ENCODE peak calls at places on chromosome 18, in ten cellular contexts. Y is activated gamma-delta T cell treated with anti-CD3 and anti-CD28 coated beads, Interleukin-2, amount 50 U/mL, for 16 hours; X is AG08396; P is H4; S is HTR-8/SVneo; T is AML-193; E is NB4; C is adipocyte; O is posterior cingulate gyrus; Q is BJ. I is an unnamed sample.

GRCh38 chr18:63319383-63320040 is at the start of gene BCL2:
- DNase-seq in Y (no peak), S (no peak), E (peak; percentile 75), Q (no peak), T (peak; percentile 61), O (peak; percentile 74), C (peak; percentile 64), X (peak; percentile 55), P (peak; percentile 22), I (peak; percentile 27)

GRCh38 chr18:12839057-12839525 is 44.9 kb downstream of the PTPN2 start:
- DNase-seq in Y (no peak), Q (no peak), X (no peak), C (no peak), O (no peak), T (peak; percentile 12), E (peak; percentile 60), S (no peak), P (no peak), I (no peak)

GRCh38 chr18:59697236-59697932 is at the start of gene CCBE1:
- DNase-seq in X (peak; percentile 82), T (no peak), P (no peak), C (peak; percentile 87), Q (no peak), O (peak; percentile 84), S (peak; percentile 57), E (no peak), Y (no peak), I (peak; percentile 54)

GRCh38 chr18:31792580-31792911 is 31.9 kb upstream of the SLC25A52 start:
- DNase-seq in Y (no peak), P (no peak), T (no peak), O (no peak), E (no peak), C (no peak), Q (no peak), S (no peak), X (no peak), I (no peak)

GRCh38 chr18:55290898-55291297 is 297.1 kb downstream of the TCF4 start:
- DNase-seq in C (peak; percentile 42), T (no peak), X (no peak), Y (no peak), E (no peak), S (peak; percentile 4), O (no peak), Q (no peak), P (no peak), I (no peak)

GRCh38 chr18:48672671-48673340 is 134.0 kb downstream of the CTIF start:
- DNase-seq in Y (no peak), Q (no peak), E (no peak), X (no peak), P (no peak), T (no peak), S (no peak), O (no peak), C (no peak), I (no peak)

GRCh38 chr18:7452331-7452730 is 114.8 kb upstream of the PTPRM start:
- DNase-seq in Q (no peak), S (peak; percentile 65), O (no peak), C (peak; percentile 24), X (peak; percentile 67), Y (no peak), E (peak; percentile 26), P (peak; percentile 28), T (no peak), I (no peak)

GRCh38 chr18:32769242-32770180 is 3.3 kb downstream of the KLHL14 start:
- DNase-seq in O (peak; percentile 64), C (no peak), S (no peak), E (no peak), X (peak; percentile 5), P (no peak), Y (no peak), T (no peak), Q (no peak), I (no peak)

GRCh38 chr18:32372381-32373061 is 98.2 kb downstream of the GAREM1 start:
- DNase-seq in T (no peak), C (no peak), S (no peak), Q (no peak), Y (no peak), O (no peak), X (no peak), E (no peak), P (no peak), I (no peak)

GRCh38 chr18:51490417-51490816 is 292.9 kb upstream of the MEX3C start:
- DNase-seq in Y (no peak), S (no peak), O (no peak), E (no peak), Q (no peak), P (no peak), C (no peak), T (no peak), X (no peak), I (no peak)

GRCh38 chr18:3554091-3554601 is 104.2 kb downstream of the TGIF1 start:
- DNase-seq in P (no peak), S (no peak), Y (no peak), Q (no peak), C (peak; percentile 17), T (no peak), X (no peak), O (no peak), E (no peak), I (no peak)

GRCh38 chr18:79915161-79916127 is 36.0 kb downstream of the SLC66A2 start:
- DNase-seq in E (no peak), S (no peak), Y (no peak), O (peak; percentile 51), P (no peak), T (no peak), C (no peak), Q (no peak), X (no peak), I (no peak)

GRCh38 chr18:78429127-78430108 is 550.2 kb upstream of the SALL3 start:
- DNase-seq in T (no peak), X (no peak), Q (no peak), Y (no peak), E (no peak), C (no peak), O (no peak), P (no peak), S (no peak), I (no peak)

GRCh38 chr18:56709463-56709862 is 58.3 kb downstream of the WDR7 start:
- DNase-seq in E (peak; percentile 72), Q (peak; percentile 44), X (peak; percentile 68), P (peak; percentile 84), C (peak; percentile 50), S (peak; percentile 39), Y (peak; percentile 11), O (no peak), T (peak; percentile 66), I (no peak)

GRCh38 chr18:44988821-44989587 is 308.3 kb downstream of the SETBP1 start:
- DNase-seq in T (no peak), C (peak; percentile 31), P (no peak), Q (no peak), S (no peak), X (no peak), Y (no peak), O (no peak), E (no peak), I (no peak)

GRCh38 chr18:67551146-67551545 is 34.6 kb upstream of the DSEL start:
- DNase-seq in E (no peak), S (no peak), T (no peak), Q (no peak), X (no peak), O (no peak), P (no peak), Y (no peak), C (no peak), I (no peak)

GRCh38 chr18:62379051-62379450 is 53.9 kb downstream of the TNFRSF11A start:
- DNase-seq in C (no peak), P (no peak), Q (no peak), X (no peak), Y (no peak), E (no peak), O (no peak), S (no peak), T (no peak), I (no peak)

GRCh38 chr18:42437001-42437400 is 482.0 kb downstream of the PIK3C3 start:
- DNase-seq in S (no peak), E (no peak), X (no peak), C (no peak), Y (no peak), Q (no peak), O (no peak), T (no peak), P (no peak), I (no peak)

GRCh38 chr18:30481871-30482270 is 560.7 kb downstream of the DSC3 start:
- DNase-seq in T (no peak), O (no peak), C (no peak), P (no peak), X (no peak), Y (no peak), S (no peak), Q (no peak), E (no peak), I (no peak)

I was measured in NCI-H1930.